ENCODE peak calls at places on chromosome 5, in six cellular contexts. R, O, K, Y, E and V are unnamed samples.

GRCh38 chr5:1745806-1746370 is 53.7 kb downstream of the MRPL36 start:
- DNase-seq in R (no peak), O (no peak), K (no peak), Y (no peak), E (no peak), V (no peak)

GRCh38 chr5:86837610-86838009 is 219.9 kb downstream of the COX7C start:
- DNase-seq in R (no peak), O (no peak), K (no peak), Y (peak; percentile 3), E (no peak), V (no peak)

GRCh38 chr5:176144508-176144907 is 93.7 kb upstream of the SIMC1 start:
- DNase-seq in R (no peak), O (no peak), K (no peak), Y (no peak), E (no peak), V (no peak)

GRCh38 chr5:141547488-141547887 is 58.6 kb downstream of the PCDHGC5 start:
- DNase-seq in R (no peak), O (peak; percentile 53), K (no peak), Y (peak; percentile 41), E (no peak), V (peak; percentile 35)

GRCh38 chr5:376951-377325 is 55.4 kb downstream of the AHRR start:
- DNase-seq in R (no peak), O (no peak), K (no peak), Y (no peak), E (no peak), V (no peak)

GRCh38 chr5:111930407-111930806 is 173.4 kb upstream of the NREP start:
- DNase-seq in R (no peak), O (peak; percentile 45), K (no peak), Y (peak; percentile 64), E (no peak), V (no peak)

GRCh38 chr5:32193591-32193990 is 19.5 kb upstream of the GOLPH3 start:
- DNase-seq in R (no peak), O (peak; percentile 85), K (peak; percentile 87), Y (peak; percentile 65), E (peak; percentile 91), V (no peak)

GRCh38 chr5:102388235-102388634 is 92.2 kb upstream of the SLCO4C1 start:
- DNase-seq in R (no peak), O (no peak), K (no peak), Y (no peak), E (no peak), V (no peak)

GRCh38 chr5:135053278-135053677 is 19.2 kb upstream of the PITX1 start:
- DNase-seq in R (no peak), O (no peak), K (no peak), Y (no peak), E (peak; percentile 17), V (no peak)

GRCh38 chr5:63249960-63250359 is 671.3 kb downstream of the LRRC70 start:
- DNase-seq in R (no peak), O (peak; percentile 18), K (no peak), Y (peak; percentile 13), E (no peak), V (no peak)

GRCh38 chr5:34436761-34437501 is 219.2 kb upstream of the RAI14 start:
- DNase-seq in R (no peak), O (no peak), K (no peak), Y (no peak), E (no peak), V (no peak)

GRCh38 chr5:90325093-90325492 is 84.5 kb downstream of the CETN3 start:
- DNase-seq in R (no peak), O (no peak), K (no peak), Y (no peak), E (no peak), V (no peak)

GRCh38 chr5:68960469-68960868 is 133.3 kb upstream of the SLC30A5 start:
- DNase-seq in R (no peak), O (no peak), K (no peak), Y (no peak), E (no peak), V (no peak)

GRCh38 chr5:157857821-157858526 is 971 bp downstream of the CLINT1 start:
- DNase-seq in R (no peak), O (peak; percentile 53), K (no peak), Y (peak; percentile 81), E (no peak), V (no peak)

GRCh38 chr5:80220268-80220897 is 35.5 kb downstream of the SERINC5 start:
- DNase-seq in R (no peak), O (no peak), K (no peak), Y (no peak), E (no peak), V (no peak)